ENCODE peak calls at places on chromosome 18, in nine cellular contexts. One of them, this sample, is unnamed.

GRCh38 chr18:78777992-78778391 is 201.6 kb upstream of the SALL3 start:
- DNase-seq in transverse colon: no peak
- DNase-seq in colonic mucosa: no peak
- DNase-seq in CD8-positive, alpha-beta T cell: no peak
- DNase-seq in ovary: no peak
- DNase-seq in mammary epithelial cell: no peak
- DNase-seq in CD8-positive, alpha-beta memory T cell: no peak
- DNase-seq in left ventricle myocardium inferior: no peak
- DNase-seq in neuronal stem cell: no peak
- DNase-seq in this sample: no peak

GRCh38 chr18:71707985-71708500 is 836.1 kb downstream of the CBLN2 start:
- DNase-seq in colonic mucosa: no peak
- DNase-seq in CD8-positive, alpha-beta T cell: no peak
- DNase-seq in CD8-positive, alpha-beta memory T cell: no peak
- DNase-seq in ovary: no peak
- DNase-seq in transverse colon: no peak
- DNase-seq in neuronal stem cell: no peak
- DNase-seq in left ventricle myocardium inferior: no peak
- DNase-seq in mammary epithelial cell: peak; percentile 2
- DNase-seq in this sample: no peak

GRCh38 chr18:25759111-25759510 is 331.3 kb downstream of the SS18 start:
- DNase-seq in transverse colon: no peak
- DNase-seq in CD8-positive, alpha-beta T cell: no peak
- DNase-seq in mammary epithelial cell: no peak
- DNase-seq in CD8-positive, alpha-beta memory T cell: no peak
- DNase-seq in neuronal stem cell: no peak
- DNase-seq in ovary: no peak
- DNase-seq in colonic mucosa: no peak
- DNase-seq in left ventricle myocardium inferior: no peak
- DNase-seq in this sample: no peak

GRCh38 chr18:63365909-63366269 is 1.1 kb downstream of the KDSR start:
- DNase-seq in colonic mucosa: no peak
- DNase-seq in CD8-positive, alpha-beta T cell: no peak
- DNase-seq in neuronal stem cell: peak; percentile 1
- DNase-seq in mammary epithelial cell: no peak
- DNase-seq in CD8-positive, alpha-beta memory T cell: no peak
- DNase-seq in ovary: no peak
- DNase-seq in left ventricle myocardium inferior: no peak
- DNase-seq in transverse colon: peak; percentile 24
- DNase-seq in this sample: no peak

GRCh38 chr18:78697446-78697845 is 282.2 kb upstream of the SALL3 start:
- DNase-seq in ovary: no peak
- DNase-seq in CD8-positive, alpha-beta memory T cell: no peak
- DNase-seq in left ventricle myocardium inferior: no peak
- DNase-seq in mammary epithelial cell: no peak
- DNase-seq in neuronal stem cell: no peak
- DNase-seq in CD8-positive, alpha-beta T cell: no peak
- DNase-seq in colonic mucosa: no peak
- DNase-seq in transverse colon: no peak
- DNase-seq in this sample: no peak

GRCh38 chr18:54479365-54479764 is 111.7 kb upstream of the DYNAP start:
- DNase-seq in transverse colon: no peak
- DNase-seq in CD8-positive, alpha-beta memory T cell: no peak
- DNase-seq in mammary epithelial cell: peak; percentile 21
- DNase-seq in colonic mucosa: no peak
- DNase-seq in neuronal stem cell: no peak
- DNase-seq in CD8-positive, alpha-beta T cell: no peak
- DNase-seq in ovary: no peak
- DNase-seq in left ventricle myocardium inferior: no peak
- DNase-seq in this sample: no peak

GRCh38 chr18:67517224-67517765 is 775 bp upstream of the DSEL start:
- DNase-seq in CD8-positive, alpha-beta memory T cell: no peak
- DNase-seq in mammary epithelial cell: no peak
- DNase-seq in neuronal stem cell: no peak
- DNase-seq in ovary: peak; percentile 46
- DNase-seq in transverse colon: peak; percentile 10
- DNase-seq in left ventricle myocardium inferior: peak; percentile 20
- DNase-seq in colonic mucosa: no peak
- DNase-seq in CD8-positive, alpha-beta T cell: no peak
- DNase-seq in this sample: no peak

GRCh38 chr18:62187543-62188378 is 706 bp downstream of the RELCH start:
- DNase-seq in ovary: no peak
- DNase-seq in CD8-positive, alpha-beta T cell: peak; percentile 28
- DNase-seq in transverse colon: peak; percentile 47
- DNase-seq in left ventricle myocardium inferior: no peak
- DNase-seq in neuronal stem cell: peak; percentile 30
- DNase-seq in CD8-positive, alpha-beta memory T cell: no peak
- DNase-seq in mammary epithelial cell: peak; percentile 33
- DNase-seq in colonic mucosa: peak; percentile 67
- DNase-seq in this sample: peak; percentile 47

GRCh38 chr18:57947117-57947516 is 96.9 kb upstream of the NEDD4L start:
- DNase-seq in neuronal stem cell: no peak
- DNase-seq in CD8-positive, alpha-beta T cell: no peak
- DNase-seq in mammary epithelial cell: peak; percentile 89
- DNase-seq in left ventricle myocardium inferior: no peak
- DNase-seq in transverse colon: no peak
- DNase-seq in colonic mucosa: no peak
- DNase-seq in CD8-positive, alpha-beta memory T cell: no peak
- DNase-seq in ovary: no peak
- DNase-seq in this sample: no peak

GRCh38 chr18:61575419-61575818 is 242.2 kb downstream of the CDH20 start:
- DNase-seq in ovary: no peak
- DNase-seq in left ventricle myocardium inferior: no peak
- DNase-seq in mammary epithelial cell: no peak
- DNase-seq in neuronal stem cell: no peak
- DNase-seq in colonic mucosa: no peak
- DNase-seq in transverse colon: no peak
- DNase-seq in CD8-positive, alpha-beta memory T cell: no peak
- DNase-seq in CD8-positive, alpha-beta T cell: no peak
- DNase-seq in this sample: no peak

GRCh38 chr18:24019641-24020331 is 5.2 kb downstream of the TTC39C start:
- DNase-seq in mammary epithelial cell: no peak
- DNase-seq in CD8-positive, alpha-beta T cell: peak; percentile 60
- DNase-seq in transverse colon: no peak
- DNase-seq in ovary: no peak
- DNase-seq in colonic mucosa: no peak
- DNase-seq in CD8-positive, alpha-beta memory T cell: peak; percentile 73
- DNase-seq in left ventricle myocardium inferior: no peak
- DNase-seq in neuronal stem cell: no peak
- DNase-seq in this sample: peak; percentile 68

GRCh38 chr18:74013955-74014354 is 133.7 kb downstream of the FBXO15 start:
- DNase-seq in mammary epithelial cell: peak; percentile 81
- DNase-seq in left ventricle myocardium inferior: no peak
- DNase-seq in transverse colon: no peak
- DNase-seq in CD8-positive, alpha-beta T cell: no peak
- DNase-seq in colonic mucosa: no peak
- DNase-seq in neuronal stem cell: no peak
- DNase-seq in ovary: no peak
- DNase-seq in CD8-positive, alpha-beta memory T cell: no peak
- DNase-seq in this sample: no peak

GRCh38 chr18:58580078-58580477 is 48.8 kb downstream of the ALPK2 start:
- DNase-seq in mammary epithelial cell: no peak
- DNase-seq in transverse colon: no peak
- DNase-seq in ovary: no peak
- DNase-seq in left ventricle myocardium inferior: no peak
- DNase-seq in CD8-positive, alpha-beta T cell: no peak
- DNase-seq in neuronal stem cell: no peak
- DNase-seq in colonic mucosa: no peak
- DNase-seq in CD8-positive, alpha-beta memory T cell: no peak
- DNase-seq in this sample: no peak

GRCh38 chr18:61549411-61549810 is 216.2 kb downstream of the CDH20 start:
- DNase-seq in ovary: no peak
- DNase-seq in neuronal stem cell: no peak
- DNase-seq in transverse colon: no peak
- DNase-seq in left ventricle myocardium inferior: no peak
- DNase-seq in CD8-positive, alpha-beta T cell: no peak
- DNase-seq in colonic mucosa: no peak
- DNase-seq in mammary epithelial cell: no peak
- DNase-seq in CD8-positive, alpha-beta memory T cell: no peak
- DNase-seq in this sample: no peak

GRCh38 chr18:59593291-59593717 is 103.9 kb downstream of the CCBE1 start:
- DNase-seq in colonic mucosa: no peak
- DNase-seq in neuronal stem cell: no peak
- DNase-seq in left ventricle myocardium inferior: no peak
- DNase-seq in transverse colon: no peak
- DNase-seq in CD8-positive, alpha-beta memory T cell: no peak
- DNase-seq in mammary epithelial cell: no peak
- DNase-seq in ovary: no peak
- DNase-seq in CD8-positive, alpha-beta T cell: no peak
- DNase-seq in this sample: no peak

GRCh38 chr18:13425357-13426095 is 207.0 kb downstream of the LDLRAD4 start:
- DNase-seq in left ventricle myocardium inferior: no peak
- DNase-seq in CD8-positive, alpha-beta memory T cell: no peak
- DNase-seq in transverse colon: no peak
- DNase-seq in CD8-positive, alpha-beta T cell: no peak
- DNase-seq in ovary: no peak
- DNase-seq in colonic mucosa: peak; percentile 41
- DNase-seq in neuronal stem cell: no peak
- DNase-seq in mammary epithelial cell: no peak
- DNase-seq in this sample: no peak

GRCh38 chr18:58691256-58691655 is 20.0 kb downstream of the MALT1 start:
- DNase-seq in colonic mucosa: no peak
- DNase-seq in left ventricle myocardium inferior: no peak
- DNase-seq in CD8-positive, alpha-beta memory T cell: no peak
- DNase-seq in neuronal stem cell: no peak
- DNase-seq in mammary epithelial cell: no peak
- DNase-seq in CD8-positive, alpha-beta T cell: no peak
- DNase-seq in transverse colon: no peak
- DNase-seq in ovary: no peak
- DNase-seq in this sample: no peak

GRCh38 chr18:54717673-54718435 is 110.4 kb upstream of the RAB27B start:
- DNase-seq in neuronal stem cell: no peak
- DNase-seq in left ventricle myocardium inferior: no peak
- DNase-seq in colonic mucosa: no peak
- DNase-seq in transverse colon: no peak
- DNase-seq in mammary epithelial cell: no peak
- DNase-seq in CD8-positive, alpha-beta T cell: peak; percentile 30
- DNase-seq in ovary: no peak
- DNase-seq in CD8-positive, alpha-beta memory T cell: peak; percentile 22
- DNase-seq in this sample: peak; percentile 7

GRCh38 chr18:67519582-67519981 is 3.1 kb upstream of the DSEL start:
- DNase-seq in ovary: no peak
- DNase-seq in left ventricle myocardium inferior: no peak
- DNase-seq in CD8-positive, alpha-beta memory T cell: no peak
- DNase-seq in CD8-positive, alpha-beta T cell: no peak
- DNase-seq in neuronal stem cell: no peak
- DNase-seq in colonic mucosa: no peak
- DNase-seq in mammary epithelial cell: no peak
- DNase-seq in transverse colon: no peak
- DNase-seq in this sample: no peak

GRCh38 chr18:12310762-12311161 is 2.7 kb downstream of the TUBB6 start:
- DNase-seq in transverse colon: no peak
- DNase-seq in CD8-positive, alpha-beta T cell: no peak
- DNase-seq in mammary epithelial cell: no peak
- DNase-seq in CD8-positive, alpha-beta memory T cell: no peak
- DNase-seq in left ventricle myocardium inferior: no peak
- DNase-seq in neuronal stem cell: no peak
- DNase-seq in ovary: no peak
- DNase-seq in colonic mucosa: no peak
- DNase-seq in this sample: no peak
- H3K4me1 ChIP-seq in transverse colon: peaks cover 37% of the 10 kb centered on the region
- H3K4me1 ChIP-seq in CD8-positive, alpha-beta T cell: no peaks in the 10 kb centered on the region
- H3K4me1 ChIP-seq in mammary epithelial cell: peaks cover 38% of the 10 kb centered on the region
- H3K4me1 ChIP-seq in CD8-positive, alpha-beta memory T cell: peaks cover 5% of the 10 kb centered on the region
- H3K4me1 ChIP-seq in left ventricle myocardium inferior: peaks cover 72% of the 10 kb centered on the region
- H3K4me1 ChIP-seq in neuronal stem cell: peaks cover 13% of the 10 kb centered on the region
- H3K4me1 ChIP-seq in ovary: peaks cover 1% of the 10 kb centered on the region
- H3K4me1 ChIP-seq in colonic mucosa: peaks cover 5% of the 10 kb centered on the region
- H3K4me1 ChIP-seq in this sample: no peaks in the 10 kb centered on the region

GRCh38 chr18:72868666-72869661 is 1.2 kb upstream of the NETO1 start:
- DNase-seq in CD8-positive, alpha-beta T cell: no peak
- DNase-seq in transverse colon: no peak
- DNase-seq in neuronal stem cell: peak; percentile 18
- DNase-seq in mammary epithelial cell: no peak
- DNase-seq in ovary: no peak
- DNase-seq in CD8-positive, alpha-beta memory T cell: no peak
- DNase-seq in colonic mucosa: no peak
- DNase-seq in left ventricle myocardium inferior: no peak
- DNase-seq in this sample: no peak
- H3K27me3 ChIP-seq in CD8-positive, alpha-beta T cell: no peaks in the 10 kb centered on the region
- H3K27me3 ChIP-seq in transverse colon: peaks cover 41% of the 10 kb centered on the region
- H3K27me3 ChIP-seq in neuronal stem cell: peaks cover 35% of the 10 kb centered on the region
- H3K27me3 ChIP-seq in mammary epithelial cell: peaks cover 37% of the 10 kb centered on the region
- H3K27me3 ChIP-seq in ovary: no peaks in the 10 kb centered on the region
- H3K27me3 ChIP-seq in CD8-positive, alpha-beta memory T cell: no peaks in the 10 kb centered on the region
- H3K27me3 ChIP-seq in colonic mucosa: peaks cover 3% of the 10 kb centered on the region
- H3K27me3 ChIP-seq in left ventricle myocardium inferior: peaks cover 68% of the 10 kb centered on the region
- H3K27me3 ChIP-seq in this sample: peaks cover 21% of the 10 kb centered on the region

GRCh38 chr18:48933578-48934399 is 17.0 kb downstream of the SMAD7 start:
- DNase-seq in CD8-positive, alpha-beta memory T cell: no peak
- DNase-seq in mammary epithelial cell: peak; percentile 62
- DNase-seq in left ventricle myocardium inferior: no peak
- DNase-seq in transverse colon: no peak
- DNase-seq in neuronal stem cell: no peak
- DNase-seq in CD8-positive, alpha-beta T cell: no peak
- DNase-seq in ovary: peak; percentile 46
- DNase-seq in colonic mucosa: no peak
- DNase-seq in this sample: no peak

GRCh38 chr18:48935433-48935774 is 15.4 kb downstream of the SMAD7 start:
- DNase-seq in transverse colon: no peak
- DNase-seq in neuronal stem cell: no peak
- DNase-seq in colonic mucosa: no peak
- DNase-seq in left ventricle myocardium inferior: no peak
- DNase-seq in mammary epithelial cell: no peak
- DNase-seq in CD8-positive, alpha-beta T cell: no peak
- DNase-seq in CD8-positive, alpha-beta memory T cell: no peak
- DNase-seq in ovary: peak; percentile 18
- DNase-seq in this sample: no peak

GRCh38 chr18:48934400-48934707 is 16.4 kb downstream of the SMAD7 start:
- DNase-seq in CD8-positive, alpha-beta memory T cell: no peak
- DNase-seq in colonic mucosa: no peak
- DNase-seq in CD8-positive, alpha-beta T cell: no peak
- DNase-seq in transverse colon: no peak
- DNase-seq in ovary: no peak
- DNase-seq in left ventricle myocardium inferior: no peak
- DNase-seq in mammary epithelial cell: no peak
- DNase-seq in neuronal stem cell: no peak
- DNase-seq in this sample: no peak

GRCh38 chr18:48932822-48933510 is 17.8 kb downstream of the SMAD7 start:
- DNase-seq in CD8-positive, alpha-beta memory T cell: no peak
- DNase-seq in neuronal stem cell: no peak
- DNase-seq in colonic mucosa: no peak
- DNase-seq in CD8-positive, alpha-beta T cell: no peak
- DNase-seq in left ventricle myocardium inferior: no peak
- DNase-seq in transverse colon: no peak
- DNase-seq in ovary: no peak
- DNase-seq in mammary epithelial cell: no peak
- DNase-seq in this sample: no peak

GRCh38 chr18:48934708-48935432 is 15.9 kb downstream of the SMAD7 start:
- DNase-seq in neuronal stem cell: no peak
- DNase-seq in ovary: peak; percentile 47
- DNase-seq in mammary epithelial cell: no peak
- DNase-seq in left ventricle myocardium inferior: peak; percentile 84
- DNase-seq in CD8-positive, alpha-beta memory T cell: no peak
- DNase-seq in CD8-positive, alpha-beta T cell: no peak
- DNase-seq in colonic mucosa: no peak
- DNase-seq in transverse colon: peak; percentile 65
- DNase-seq in this sample: no peak
- H3K4me1 ChIP-seq in neuronal stem cell: peaks cover 34% of the 10 kb centered on the region
- H3K4me1 ChIP-seq in ovary: peaks cover 42% of the 10 kb centered on the region
- H3K4me1 ChIP-seq in mammary epithelial cell: peaks cover 78% of the 10 kb centered on the region
- H3K4me1 ChIP-seq in left ventricle myocardium inferior: peaks cover 98% of the 10 kb centered on the region
- H3K4me1 ChIP-seq in CD8-positive, alpha-beta memory T cell: peaks cover 90% of the 10 kb centered on the region
- H3K4me1 ChIP-seq in CD8-positive, alpha-beta T cell: peaks cover 64% of the 10 kb centered on the region
- H3K4me1 ChIP-seq in colonic mucosa: peaks cover 54% of the 10 kb centered on the region
- H3K4me1 ChIP-seq in transverse colon: peaks cover 93% of the 10 kb centered on the region
- H3K4me1 ChIP-seq in this sample: peaks cover 41% of the 10 kb centered on the region

GRCh38 chr18:5195656-5196055 is 1.4 kb downstream of the AKAIN1 start:
- DNase-seq in transverse colon: no peak
- DNase-seq in CD8-positive, alpha-beta memory T cell: no peak
- DNase-seq in left ventricle myocardium inferior: no peak
- DNase-seq in mammary epithelial cell: no peak
- DNase-seq in neuronal stem cell: no peak
- DNase-seq in colonic mucosa: no peak
- DNase-seq in ovary: no peak
- DNase-seq in CD8-positive, alpha-beta T cell: no peak
- DNase-seq in this sample: no peak
- H3K27me3 ChIP-seq in transverse colon: peaks cover 54% of the 10 kb centered on the region
- H3K27me3 ChIP-seq in CD8-positive, alpha-beta memory T cell: peaks cover 22% of the 10 kb centered on the region
- H3K27me3 ChIP-seq in left ventricle myocardium inferior: peaks cover 72% of the 10 kb centered on the region
- H3K27me3 ChIP-seq in mammary epithelial cell: peaks cover 9% of the 10 kb centered on the region
- H3K27me3 ChIP-seq in neuronal stem cell: peaks cover 35% of the 10 kb centered on the region
- H3K27me3 ChIP-seq in colonic mucosa: peaks cover 9% of the 10 kb centered on the region
- H3K27me3 ChIP-seq in ovary: peaks cover 6% of the 10 kb centered on the region
- H3K27me3 ChIP-seq in CD8-positive, alpha-beta T cell: peaks cover 14% of the 10 kb centered on the region
- H3K27me3 ChIP-seq in this sample: peaks cover 22% of the 10 kb centered on the region